ENCODE peak calls at places on chromosome 12, in ten cellular contexts. L is right atrium auricular region, Z is astrocyte of the spinal cord, S is choroid plexus epithelial cell, W is upper lobe of right lung, R is endothelial cell, F is GM10248, P is astrocyte of the cerebellum, V is WTC11, D is lower lobe of right lung. C is an unnamed sample.

GRCh38 chr12:67826148-67826547 is 163.1 kb upstream of the IFNG-AS1 start:
- DNase-seq in L (no peak), Z (no peak), S (no peak), W (no peak), R (no peak), F (no peak), P (no peak), V (no peak), D (no peak), C (no peak)

GRCh38 chr12:19003987-19004619 is 125.4 kb upstream of the PLEKHA5 start:
- DNase-seq in L (no peak), Z (no peak), S (no peak), W (no peak), R (no peak), F (no peak), P (no peak), V (peak), D (no peak), C (no peak)

GRCh38 chr12:130764475-130765185 is 48.5 kb upstream of the RIMBP2 start:
- DNase-seq in L (no peak), Z (peak), S (peak), W (no peak), R (peak), F (no peak), P (peak), V (no peak), D (no peak), C (no peak)

GRCh38 chr12:53205747-53206146 is 1.3 kb downstream of the ITGB7 start:
- DNase-seq in L (no peak), Z (peak), S (peak), W (no peak), R (no peak), F (peak), P (peak), V (no peak), D (no peak), C (peak)

GRCh38 chr12:52152905-52153317 is 38.9 kb downstream of the KRT80 start:
- DNase-seq in L (no peak), Z (no peak), S (no peak), W (no peak), R (no peak), F (no peak), P (no peak), V (no peak), D (no peak), C (no peak)

GRCh38 chr12:63844391-63845341 is at the start of gene SRGAP1:
- DNase-seq in L (peak), Z (peak), S (peak), W (peak), R (no peak), F (peak), P (no peak), V (no peak), D (peak), C (peak)

GRCh38 chr12:113077057-113077858 is 20.7 kb downstream of the DTX1 start:
- DNase-seq in L (no peak), Z (no peak), S (no peak), W (no peak), R (no peak), F (no peak), P (no peak), V (no peak), D (no peak), C (no peak)

GRCh38 chr12:108911915-108912314 is 32.0 kb downstream of the DAO start:
- DNase-seq in L (no peak), Z (no peak), S (no peak), W (no peak), R (no peak), F (no peak), P (no peak), V (no peak), D (no peak), C (no peak)

GRCh38 chr12:123491056-123491455 is 33.1 kb downstream of the SNRNP35 start:
- DNase-seq in L (no peak), Z (no peak), S (no peak), W (no peak), R (no peak), F (no peak), P (no peak), V (no peak), D (no peak), C (no peak)

GRCh38 chr12:15540469-15540872 is 218.2 kb downstream of the PTPRO start:
- DNase-seq in L (no peak), Z (no peak), S (no peak), W (no peak), R (no peak), F (no peak), P (no peak), V (no peak), D (no peak), C (no peak)

GRCh38 chr12:98424726-98425401 is 90.5 kb upstream of the TMPO start:
- DNase-seq in L (no peak), Z (peak), S (peak), W (no peak), R (peak), F (peak), P (peak), V (peak), D (peak), C (peak)

DNA sequence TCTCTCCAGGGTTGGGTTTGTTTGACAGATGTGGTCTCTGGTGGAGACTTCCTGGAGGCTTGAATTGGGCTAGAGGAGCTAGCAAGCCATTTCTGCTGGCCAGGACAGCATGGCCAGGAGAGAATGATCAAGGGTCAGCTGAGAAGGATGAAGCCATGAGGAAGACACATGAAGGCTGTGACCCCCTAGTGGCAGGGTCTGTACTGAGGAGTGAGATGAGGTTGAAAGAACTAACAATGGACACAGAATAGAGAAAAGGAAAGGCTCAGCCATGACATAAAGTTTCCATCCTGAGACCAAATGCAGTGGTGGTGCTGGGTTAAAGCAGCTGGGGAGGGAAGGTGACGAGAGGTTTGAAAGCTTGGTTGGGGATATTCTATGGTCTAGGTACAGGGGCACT is 89.9 kb downstream of the NT5DC3 start:
- DNase-seq in L (no peak), Z (no peak), S (no peak), W (no peak), R (peak), F (no peak), P (no peak), V (no peak), D (no peak), C (no peak)
- TF ChIP-seq CTCF in L (peak), Z (no peak), S (peak), W (no peak), R (peak), F (no peak), P (peak), V (no peak), D (no peak), C (no peak)

GRCh38 chr12:122168492-122168891 is 5.5 kb downstream of the IL31 start:
- DNase-seq in L (no peak), Z (no peak), S (no peak), W (no peak), R (no peak), F (no peak), P (no peak), V (no peak), D (no peak), C (no peak)

GRCh38 chr12:122167328-122167925 is 6.6 kb downstream of the IL31 start:
- DNase-seq in L (no peak), Z (no peak), S (no peak), W (no peak), R (no peak), F (no peak), P (no peak), V (no peak), D (no peak), C (no peak)

GRCh38 chr12:122162976-122163375 is 11.0 kb downstream of the IL31 start:
- DNase-seq in L (no peak), Z (no peak), S (no peak), W (no peak), R (no peak), F (no peak), P (no peak), V (no peak), D (no peak), C (no peak)

GRCh38 chr12:122171399-122171798 is 2.6 kb downstream of the IL31 start:
- DNase-seq in L (no peak), Z (no peak), S (no peak), W (no peak), R (no peak), F (no peak), P (no peak), V (no peak), D (no peak), C (no peak)

DNA sequence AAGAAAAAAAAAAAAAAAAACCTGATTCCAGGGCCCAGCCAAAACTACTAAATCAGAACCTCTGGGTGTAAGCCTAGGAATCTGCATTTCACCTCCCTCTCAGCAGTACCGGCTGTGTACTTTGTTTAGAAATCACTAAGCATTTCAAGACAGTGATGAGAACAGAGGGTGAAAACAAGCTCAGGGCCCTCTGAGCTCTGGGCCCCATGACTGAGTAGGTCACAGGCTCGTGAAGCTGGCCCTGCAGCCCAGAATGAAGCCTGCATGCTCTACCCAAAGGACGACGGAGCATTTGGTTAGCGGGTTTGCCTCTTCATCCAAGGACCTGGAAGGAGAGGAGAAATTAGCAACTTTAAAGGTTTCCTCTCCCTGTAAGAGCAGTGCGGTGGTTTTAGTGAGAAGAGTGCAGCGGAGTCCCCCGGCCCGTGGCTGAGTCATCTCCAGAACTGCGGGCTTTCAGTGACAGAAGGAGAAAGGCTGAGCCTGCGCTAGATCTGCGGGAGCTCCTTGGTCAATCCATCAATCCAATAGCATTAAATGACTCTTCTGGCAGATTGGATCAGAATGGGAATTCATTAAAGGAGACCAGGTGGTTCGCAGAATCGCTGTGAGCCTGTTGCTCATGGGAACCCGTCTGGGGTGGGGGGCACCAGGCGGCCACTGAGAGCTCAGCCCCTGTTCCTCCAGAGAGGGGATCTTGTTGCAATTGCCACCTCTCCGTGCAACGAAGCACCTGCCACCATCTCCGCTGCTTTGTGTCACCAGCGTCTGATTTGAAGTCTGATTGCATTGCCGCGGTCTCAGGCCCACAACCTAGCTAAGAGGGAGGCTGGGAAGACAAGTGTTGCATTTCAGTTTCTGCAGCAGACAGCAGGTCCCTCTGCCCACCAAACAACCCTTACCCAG is 7.3 kb downstream of the IL31 start:
- DNase-seq in L (no peak), Z (no peak), S (no peak), W (no peak), R (no peak), F (peak), P (no peak), V (no peak), D (no peak), C (peak)
- TF ChIP-seq CTCF in L (no peak), Z (no peak), S (no peak), W (no peak), R (no peak), F (no peak), P (no peak), V (no peak), D (no peak), C (peak)

GRCh38 chr12:50314629-50315312 is 31.5 kb upstream of the LIMA1 start:
- DNase-seq in L (no peak), Z (peak), S (peak), W (no peak), R (peak), F (peak), P (peak), V (peak), D (no peak), C (peak)
- TF ChIP-seq CTCF in L (peak), Z (peak), S (peak), W (peak), R (peak), F (peak), P (peak), V (peak), D (peak), C (peak)

GRCh38 chr12:62196146-62196545 is 64.1 kb upstream of the USP15 start:
- DNase-seq in L (no peak), Z (no peak), S (no peak), W (no peak), R (no peak), F (no peak), P (no peak), V (no peak), D (no peak), C (no peak)
- TF ChIP-seq CTCF in L (no peak), Z (no peak), S (no peak), W (no peak), R (no peak), F (no peak), P (no peak), V (no peak), D (no peak), C (no peak)

DNA sequence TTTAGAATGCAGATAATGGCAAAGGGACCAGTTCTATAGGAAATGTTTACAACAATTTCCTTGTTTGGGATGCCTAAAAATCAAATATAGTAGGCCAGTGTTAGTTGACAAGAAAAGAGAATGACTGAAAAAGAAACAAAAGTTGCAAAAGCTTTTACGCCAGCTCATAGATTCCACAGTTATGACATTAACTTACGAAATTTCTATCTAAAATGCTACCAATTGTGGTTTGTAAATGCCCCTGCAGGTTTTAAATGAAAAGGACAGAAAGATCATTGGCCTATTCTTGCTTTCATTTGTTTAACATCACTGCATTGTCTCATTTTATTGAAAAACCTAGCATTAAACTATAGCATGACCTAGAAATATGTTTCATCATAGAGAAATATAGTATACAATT is 345.8 kb downstream of the CCDC91 start:
- DNase-seq in L (no peak), Z (peak), S (peak), W (no peak), R (no peak), F (no peak), P (no peak), V (no peak), D (no peak), C (no peak)
- TF ChIP-seq CTCF in L (no peak), Z (no peak), S (peak), W (no peak), R (no peak), F (no peak), P (no peak), V (no peak), D (no peak), C (no peak)

DNA sequence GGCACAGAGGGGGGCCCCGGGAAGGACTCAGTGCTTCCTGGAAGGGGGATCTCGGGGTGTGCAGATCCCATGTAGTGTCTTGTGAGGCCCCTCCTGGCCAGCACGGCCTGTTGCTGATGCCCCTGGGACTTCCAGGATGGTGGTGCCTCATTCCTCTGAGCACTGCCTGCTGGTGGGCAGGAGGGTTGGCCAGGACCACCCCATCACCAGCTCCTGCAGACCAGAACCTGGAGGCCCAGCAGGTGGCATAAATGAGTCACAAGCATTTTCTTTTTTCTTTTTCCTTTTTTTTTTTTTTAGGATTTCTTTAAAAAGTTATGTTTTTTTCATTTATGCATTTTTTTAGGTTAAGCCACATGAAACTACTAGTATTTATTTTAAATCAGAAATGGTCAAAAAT is 8.0 kb downstream of the MMP17 start:
- DNase-seq in L (no peak), Z (peak), S (peak), W (no peak), R (no peak), F (no peak), P (no peak), V (no peak), D (no peak), C (no peak)
- TF ChIP-seq CTCF in L (peak), Z (peak), S (peak), W (peak), R (no peak), F (peak), P (peak), V (no peak), D (peak), C (peak)

DNA sequence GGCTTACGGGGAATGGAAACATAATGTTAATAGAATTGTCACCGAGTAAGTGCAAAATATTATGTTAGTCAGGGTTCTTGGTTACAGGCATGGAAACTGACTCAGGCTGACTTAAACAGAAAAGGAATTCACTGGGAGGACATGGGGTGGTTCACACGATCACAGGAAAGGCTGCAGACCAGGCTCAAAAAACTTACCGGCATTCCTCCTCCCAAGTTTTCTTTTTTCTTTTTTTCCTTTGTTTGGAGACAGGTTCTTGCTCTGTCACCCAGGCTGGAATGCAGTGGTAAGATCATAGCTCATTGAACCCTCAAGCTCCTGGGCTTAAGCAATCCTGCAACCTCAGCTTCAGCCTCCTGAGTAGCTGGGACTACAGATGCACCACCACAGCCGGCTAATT is 11.9 kb upstream of the UBE2N start:
- DNase-seq in L (no peak), Z (peak), S (peak), W (no peak), R (no peak), F (no peak), P (no peak), V (no peak), D (no peak), C (no peak)
- TF ChIP-seq CTCF in L (no peak), Z (no peak), S (no peak), W (no peak), R (no peak), F (no peak), P (no peak), V (no peak), D (no peak), C (no peak)

C was measured in GM13976.